ENCODE peak calls at places on chromosomes 1 and 21, in eight cellular contexts. B is activated CD8-positive, alpha-beta memory T cell treated with anti-CD3 and anti-CD28 coated beads for 4 hours; U is activated CD4-positive, alpha-beta T cell treated with anti-CD3 and anti-CD28 coated beads, Interleukin-2, amount 10 ng/mL, durations not matched to agents 7 days and 5 days; K is stimulated activated CD4-positive, alpha-beta T cell treated with anti-CD3 and anti-CD28 coated beads, Interleukin-2, amount 100 ng/mL, for 24 hours; E is hypothalamus; X is activated T-cell treated with anti-CD3 and anti-CD28 coated beads, Interleukin-2, amount 50 U/mL, for 72 hours; M is NCI-H1092; H is ELR. N is an unnamed sample.

GRCh38 chr21:38832664-38833063 is 26.9 kb downstream of the ETS2 start:
- DNase-seq in U (no peak), B (no peak), M (no peak), H (no peak), X (no peak), K (no peak), E (no peak), N (no peak)

GRCh38 chr1:189597083-189597482 is 880.6 kb downstream of the BRINP3 start:
- DNase-seq in E (no peak), U (no peak), M (peak; percentile 96), K (no peak), B (no peak), X (no peak), H (no peak), N (no peak)

GRCh38 chr1:31705080-31705866 is 1.5 kb upstream of the COL16A1 start:
- DNase-seq in B (peak; percentile 51), E (peak; percentile 34), H (peak; percentile 83), X (peak; percentile 88), K (peak; percentile 80), U (peak; percentile 59), M (no peak), N (peak; percentile 72)

GRCh38 chr1:234608026-234608719 is 1.8 kb downstream of the IRF2BP2 start:
- DNase-seq in E (peak; percentile 81), H (peak; percentile 97), U (peak; percentile 86), X (peak; percentile 75), B (peak; percentile 71), M (peak; percentile 41), K (peak; percentile 70), N (peak; percentile 80)

GRCh38 chr21:29176721-29177120 is 46.3 kb downstream of the MAP3K7CL start:
- DNase-seq in U (no peak), X (no peak), M (no peak), H (no peak), K (no peak), B (no peak), E (no peak), N (no peak)

GRCh38 chr21:25313891-25314646 is 293.2 kb downstream of the MRPL39 start:
- DNase-seq in H (peak; percentile 68), X (no peak), M (no peak), U (no peak), E (no peak), B (no peak), K (no peak), N (no peak)

GRCh38 chr1:84253041-84253440 is 48.5 kb upstream of the SAMD13 start:
- DNase-seq in B (no peak), U (no peak), K (no peak), E (no peak), M (no peak), H (peak; percentile 59), X (no peak), N (no peak)

GRCh38 chr1:83499998-83500397 is 498.9 kb downstream of the TTLL7 start:
- DNase-seq in U (no peak), K (no peak), B (no peak), E (no peak), M (no peak), H (no peak), X (no peak), N (no peak)

GRCh38 chr1:56330400-56331026 is 248.8 kb downstream of the PLPP3 start:
- DNase-seq in H (peak; percentile 63), M (no peak), E (no peak), U (no peak), X (no peak), K (no peak), B (no peak), N (no peak)

GRCh38 chr1:38045431-38046332 is 911 bp downstream of the POU3F1 start:
- DNase-seq in K (peak; percentile 20), M (peak; percentile 37), B (no peak), E (no peak), H (peak; percentile 18), X (no peak), U (no peak), N (peak; percentile 46)

GRCh38 chr1:76073471-76073870 is 1.1 kb upstream of the ST6GALNAC3 start:
- DNase-seq in U (no peak), M (no peak), H (peak; percentile 78), B (no peak), X (no peak), E (no peak), K (no peak), N (no peak)

GRCh38 chr1:108012553-108012952 is 47.6 kb upstream of the VAV3 start:
- DNase-seq in B (no peak), E (no peak), M (no peak), H (no peak), X (no peak), K (no peak), U (no peak), N (no peak)

GRCh38 chr1:15858069-15858670 is 10.7 kb downstream of the SPEN start:
- DNase-seq in E (no peak), H (no peak), K (no peak), U (no peak), B (no peak), M (no peak), X (no peak), N (no peak)

N was measured in Right ventricle myocardium superior.